ENCODE peak calls at places on chromosomes 13 and 19, in seven cellular contexts. Z, E, X, Y, B, J and A are unnamed samples.

GRCh38 chr19:5691205-5691929 is 1.3 kb downstream of the RPL36 start:
- DNase-seq in B (peak; percentile 87), J (peak; percentile 54), X (peak; percentile 29), E (no peak), Z (peak; percentile 79), Y (peak; percentile 48), A (peak; percentile 55)

GRCh38 chr19:48658483-48658882 is 12.5 kb upstream of the CA11 start:
- DNase-seq in Z (no peak), Y (no peak), B (no peak), X (no peak), J (no peak), E (no peak), A (no peak)

GRCh38 chr13:110799246-110800236 is 86.0 kb downstream of the ING1 start:
- DNase-seq in X (no peak), J (no peak), B (no peak), Y (no peak), E (peak; percentile 74), Z (no peak), A (no peak)

GRCh38 chr13:90445179-90445578 is 902.3 kb upstream of the MIR17HG start:
- DNase-seq in X (peak; percentile 89), J (no peak), Y (peak; percentile 88), B (no peak), E (peak; percentile 67), Z (no peak), A (peak; percentile 90)

GRCh38 chr19:39297931-39298634 is 1.9 kb downstream of the IFNL1 start:
- DNase-seq in J (no peak), Z (peak; percentile 61), B (peak; percentile 79), Y (no peak), E (peak; percentile 64), X (no peak), A (no peak)

GRCh38 chr19:5803752-5804515 is 933 bp upstream of the NRTN start:
- DNase-seq in Z (peak; percentile 96), B (peak; percentile 99), Y (peak; percentile 98), X (peak; percentile 66), E (peak; percentile 84), J (peak; percentile 93), A (peak; percentile 86)

GRCh38 chr13:44795176-44795575 is 194.1 kb downstream of the NUFIP1 start:
- DNase-seq in B (no peak), X (no peak), E (no peak), Z (no peak), Y (no peak), J (no peak), A (no peak)

GRCh38 chr19:18700501-18701249 is 17.2 kb downstream of the CRTC1 start:
- DNase-seq in J (peak; percentile 84), Y (peak; percentile 75), Z (peak; percentile 70), X (peak; percentile 13), E (peak; percentile 85), B (peak; percentile 89), A (peak; percentile 41)

GRCh38 chr19:3954107-3954506 is 16.8 kb downstream of the DAPK3 start:
- DNase-seq in X (no peak), E (no peak), Y (no peak), J (no peak), Z (no peak), B (no peak), A (no peak)

GRCh38 chr13:71721117-71721516 is 145.9 kb downstream of the DACH1 start:
- DNase-seq in B (no peak), X (no peak), Z (no peak), Y (no peak), J (no peak), E (no peak), A (no peak)

GRCh38 chr13:20843177-20843576 is 59.4 kb downstream of the XPO4 start:
- DNase-seq in E (no peak), X (no peak), Z (no peak), B (no peak), Y (no peak), J (no peak), A (no peak)

GRCh38 chr13:108961542-108962125 is 332.2 kb downstream of the MYO16 start:
- DNase-seq in X (peak; percentile 61), J (peak; percentile 47), Y (peak; percentile 67), E (no peak), Z (no peak), B (no peak), A (peak; percentile 62)

GRCh38 chr13:90415902-90416301 is 931.6 kb upstream of the MIR17HG start:
- DNase-seq in J (no peak), X (no peak), E (no peak), Z (no peak), Y (no peak), B (no peak), A (no peak)

GRCh38 chr19:4988770-4989251 is 19.9 kb downstream of the KDM4B start:
- DNase-seq in Z (no peak), J (no peak), X (no peak), Y (no peak), B (no peak), E (peak; percentile 92), A (peak; percentile 18)

GRCh38 chr13:45847554-45848224 is 3.9 kb downstream of the SIAH3 start:
- DNase-seq in Z (peak; percentile 28), J (no peak), X (no peak), E (no peak), Y (no peak), B (peak; percentile 24), A (no peak)

GRCh38 chr13:20525144-20525600 is 485 bp downstream of the CRYL1 start:
- DNase-seq in X (peak; percentile 4), B (no peak), Y (peak; percentile 21), E (peak; percentile 70), Z (peak; percentile 76), J (no peak), A (peak; percentile 6)

GRCh38 chr19:47152632-47153031 is 22.0 kb downstream of the SAE1 start:
- DNase-seq in Y (peak; percentile 86), E (no peak), Z (no peak), B (no peak), J (no peak), X (peak; percentile 96), A (peak; percentile 97)

GRCh38 chr13:110978390-110978789 is 63.5 kb upstream of the ANKRD10 start:
- DNase-seq in X (no peak), Y (no peak), E (no peak), J (no peak), B (no peak), Z (no peak), A (no peak)

GRCh38 chr19:41330476-41330875 is 20.5 kb downstream of the CCDC97 start:
- DNase-seq in Y (no peak), J (no peak), B (no peak), X (no peak), Z (no peak), E (no peak), A (no peak)

GRCh38 chr13:98563071-98563470 is 13.8 kb downstream of the STK24 start:
- DNase-seq in B (no peak), Y (peak; percentile 46), E (no peak), X (no peak), Z (no peak), J (peak; percentile 63), A (no peak)

GRCh38 chr19:2603320-2603719 is 99.2 kb downstream of the GNG7 start:
- DNase-seq in B (peak; percentile 61), E (peak; percentile 85), J (no peak), Y (no peak), X (no peak), Z (peak; percentile 39), A (no peak)

GRCh38 chr13:79659161-79659560 is 178.2 kb downstream of the NDFIP2 start:
- DNase-seq in Y (no peak), J (no peak), B (no peak), X (peak; percentile 79), E (no peak), Z (no peak), A (peak; percentile 85)

GRCh38 chr13:110712081-110712848 is 1.2 kb upstream of the ING1 start:
- DNase-seq in E (peak; percentile 92), B (peak; percentile 98), Y (peak; percentile 81), X (peak; percentile 41), J (peak; percentile 88), Z (peak; percentile 92), A (peak; percentile 84)

GRCh38 chr13:32911506-32911905 is 104.7 kb upstream of the KL start:
- DNase-seq in E (no peak), Y (peak; percentile 61), B (no peak), Z (no peak), J (peak; percentile 30), X (peak; percentile 64), A (peak; percentile 79)
- TF ChIP-seq CTCF in E (no peak), Y (peak; percentile 75), B (no peak), Z (no peak), J (peak; percentile 52), X (peak; percentile 66), A (peak; percentile 79)

DNA sequence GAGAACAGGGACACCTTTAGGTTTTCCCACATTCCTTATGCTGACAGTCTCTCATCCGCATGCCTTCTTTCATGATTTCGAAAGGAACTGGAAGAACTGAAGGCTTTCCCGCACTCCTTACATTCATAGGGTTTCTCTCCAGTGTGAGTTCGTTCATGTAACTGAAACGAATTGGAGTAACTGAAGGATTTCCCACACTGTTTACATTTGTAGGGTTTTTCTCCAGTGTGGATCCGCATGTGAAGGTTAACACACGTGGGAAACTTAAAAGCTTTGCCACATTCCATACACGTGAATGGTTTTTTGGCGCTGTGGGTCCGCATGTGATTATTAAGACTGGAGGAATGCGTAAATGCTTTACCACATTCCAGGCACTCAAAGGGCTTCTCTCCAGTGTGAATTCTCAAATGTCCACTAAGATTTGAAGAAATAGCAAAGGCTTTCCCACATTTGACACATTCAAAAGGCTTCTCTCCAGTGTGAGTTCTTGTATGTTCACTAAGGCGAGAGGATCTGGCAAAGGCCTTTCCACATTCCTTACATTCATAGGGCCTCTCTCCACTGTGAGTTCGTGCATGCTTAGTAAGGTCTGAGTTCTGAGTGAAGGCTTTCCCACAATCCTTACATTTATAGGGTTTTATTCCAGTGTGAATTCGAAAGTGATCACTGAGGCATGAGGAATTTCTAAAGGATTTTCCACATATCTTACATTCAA is 22.0 kb downstream of the ZNF266 start:
- DNase-seq in B (no peak), Y (no peak), X (no peak), Z (no peak), E (no peak), J (no peak), A (no peak)
- H3K4me3 ChIP-seq in B (no peak overlapping the region), Y (peak overlapping the region; percentile 12), X (no peak overlapping the region), Z (no peak overlapping the region), E (no peak overlapping the region), J (no peak overlapping the region), A (no peak overlapping the region)

GRCh38 chr19:45753548-45753947 is 15.5 kb downstream of the SIX5 start:
- DNase-seq in X (no peak), Y (no peak), B (no peak), Z (no peak), J (peak; percentile 47), E (no peak), A (no peak)
- TF ChIP-seq CTCF in X (no peak), Y (no peak), B (no peak), Z (no peak), J (peak; percentile 73), E (no peak), A (no peak)

GRCh38 chr13:49218493-49219051 is 1.6 kb upstream of the MLNR start:
- DNase-seq in Z (no peak), E (no peak), Y (no peak), B (no peak), X (no peak), J (no peak), A (peak; percentile 11)

GRCh38 chr13:49219647-49220034 is 497 bp upstream of the MLNR start:
- DNase-seq in X (no peak), J (no peak), Z (no peak), B (no peak), E (no peak), Y (no peak), A (no peak)

GRCh38 chr13:49220035-49220855 is at the start of gene MLNR:
- DNase-seq in Y (no peak), E (no peak), X (no peak), Z (peak; percentile 65), B (peak; percentile 88), J (no peak), A (peak; percentile 38)

GRCh38 chr13:49217962-49218492 is 2.1 kb upstream of the MLNR start:
- DNase-seq in J (no peak), Y (no peak), X (no peak), Z (no peak), B (no peak), E (no peak), A (no peak)

GRCh38 chr13:49220856-49221614 is 897 bp downstream of the MLNR start:
- DNase-seq in Z (no peak), Y (no peak), E (no peak), J (no peak), B (peak; percentile 85), X (no peak), A (no peak)
- H3K4me3 ChIP-seq in Z (no peak overlapping the region), Y (no peak overlapping the region), E (peak overlapping the region; percentile 55), J (no peak overlapping the region), B (peak overlapping the region; percentile 55), X (no peak overlapping the region), A (no peak overlapping the region)